ENCODE peak calls at places on chromosomes 4 and X, in four cellular contexts. A is K562, U is HepG2, H is GM12878. E is an unnamed sample.

GRCh38 chr4:7422098-7422897 is 12.4 kb downstream of the PSAPL1 start:
- DNase-seq in A (no peak), U (no peak), H (no peak), E (peak)

GRCh38 chrX:155009994-155010472 is 12.5 kb downstream of the F8 start:
- DNase-seq in A (no peak), U (no peak), H (no peak), E (no peak)

GRCh38 chrX:30748337-30748960 is 95.2 kb downstream of the GK start:
- DNase-seq in A (peak), U (peak), H (no peak), E (no peak)

GRCh38 chr4:150960818-150961217 is 54.3 kb downstream of the LRBA start:
- DNase-seq in A (peak), U (peak), H (no peak), E (peak)

GRCh38 chr4:77777135-77777777 is 41.9 kb downstream of the CNOT6L start:
- DNase-seq in A (no peak), U (no peak), H (no peak), E (no peak)

GRCh38 chr4:38132140-38132673 is 172.0 kb downstream of the PTTG2 start:
- DNase-seq in A (no peak), U (no peak), H (peak), E (no peak)

GRCh38 chr4:71206763-71207162 is 132.1 kb upstream of the SLC4A4 start:
- DNase-seq in A (no peak), U (no peak), H (no peak), E (no peak)

GRCh38 chrX:13270360-13270759 is 49.5 kb downstream of the ATXN3L start:
- DNase-seq in A (no peak), U (no peak), H (no peak), E (no peak)

GRCh38 chr4:114597410-114598115 is 1.0 kb upstream of the UGT8 start:
- DNase-seq in A (no peak), U (no peak), H (no peak), E (no peak)

GRCh38 chr4:124907881-124908280 is 195.3 kb upstream of the ANKRD50 start:
- DNase-seq in A (no peak), U (no peak), H (no peak), E (no peak)

GRCh38 chr4:109915385-109916002 is 2.8 kb downstream of the EGF start:
- DNase-seq in A (no peak), U (no peak), H (no peak), E (no peak)

GRCh38 chrX:12954981-12955380 is 19.9 kb upstream of the TMSB4X start:
- DNase-seq in A (no peak), U (no peak), H (no peak), E (no peak)

GRCh38 chr4:51894246-51894645 is 51.3 kb downstream of the DCUN1D4 start:
- DNase-seq in A (no peak), U (no peak), H (no peak), E (no peak)

GRCh38 chrX:20427173-20427770 is 160.6 kb upstream of the RPS6KA3 start:
- DNase-seq in A (no peak), U (no peak), H (no peak), E (no peak)

GRCh38 chrX:153395613-153396319 is 5.4 kb downstream of the PNMA6E start:
- DNase-seq in A (no peak), U (no peak), H (no peak), E (no peak)

GRCh38 chr4:25839687-25840086 is 23.1 kb downstream of the SEL1L3 start:
- DNase-seq in A (no peak), U (no peak), H (no peak), E (no peak)

GRCh38 chr4:96103086-96103485 is 263.2 kb downstream of the PDHA2 start:
- DNase-seq in A (peak), U (no peak), H (no peak), E (no peak)

GRCh38 chr4:88200186-88200585 is 41.7 kb upstream of the ABCG2 start:
- DNase-seq in A (no peak), U (no peak), H (no peak), E (no peak)

GRCh38 chrX:68114573-68115199 is 318.6 kb downstream of the OPHN1 start:
- DNase-seq in A (no peak), U (no peak), H (no peak), E (no peak)

GRCh38 chrX:17638731-17639130 is 98.6 kb upstream of the SCML1 start:
- DNase-seq in A (no peak), U (no peak), H (no peak), E (no peak)

GRCh38 chrX:155086202-155086840 is 15.0 kb downstream of the BRCC3 start:
- DNase-seq in A (peak), U (peak), H (no peak), E (peak)

GRCh38 chr4:151184523-151185458 is 85.4 kb downstream of the RPS3A start:
- DNase-seq in A (no peak), U (peak), H (no peak), E (no peak)

GRCh38 chr4:165207016-165207430 is 338 bp upstream of the KLHL2 start:
- DNase-seq in A (peak), U (no peak), H (no peak), E (no peak)

GRCh38 chr4:155653052-155653451 is 13.6 kb upstream of the GUCY1A1 start:
- DNase-seq in A (no peak), U (no peak), H (no peak), E (no peak)

GRCh38 chr4:110197421-110198398 is 705 bp downstream of the ELOVL6 start:
- DNase-seq in A (peak), U (no peak), H (no peak), E (peak)

GRCh38 chr4:93384211-93384610 is 444.3 kb upstream of the ATOH1 start:
- DNase-seq in A (no peak), U (no peak), H (no peak), E (no peak)

GRCh38 chr4:118284169-118284568 is 68.6 kb downstream of the PRSS12 start:
- DNase-seq in A (peak), U (no peak), H (no peak), E (no peak)

GRCh38 chrX:12843668-12844279 is 23.1 kb upstream of the TLR7 start:
- DNase-seq in A (no peak), U (peak), H (peak), E (no peak)

GRCh38 chr4:212438-213174 is 88.3 kb downstream of the ZNF718 start:
- DNase-seq in A (peak), U (no peak), H (no peak), E (peak)

GRCh38 chr4:81376720-81377119 is 95.0 kb downstream of the RASGEF1B start:
- DNase-seq in A (no peak), U (no peak), H (no peak), E (no peak)

GRCh38 chrX:120111611-120112010 is 4.1 kb downstream of the RHOXF1 start:
- DNase-seq in A (no peak), U (no peak), H (no peak), E (no peak)

GRCh38 chrX:99857455-99857854 is 552.6 kb downstream of the PCDH19 start:
- DNase-seq in A (no peak), U (no peak), H (no peak), E (no peak)

GRCh38 chr4:138576684-138577083 is 334.5 kb upstream of the SLC7A11 start:
- DNase-seq in A (peak), U (peak), H (no peak), E (no peak)

GRCh38 chr4:140237616-140238352 is 83.8 kb upstream of the MAML3 start:
- DNase-seq in A (no peak), U (no peak), H (no peak), E (peak)

GRCh38 chrX:130213376-130213775 is 41.6 kb downstream of the RAB33A start:
- DNase-seq in A (no peak), U (no peak), H (no peak), E (no peak)

GRCh38 chr4:77141964-77142641 is 14.9 kb upstream of the CCNG2 start:
- DNase-seq in A (no peak), U (no peak), H (no peak), E (no peak)

GRCh38 chr4:94635172-94635571 is 122.6 kb upstream of the BMPR1B start:
- DNase-seq in A (no peak), U (no peak), H (no peak), E (no peak)

GRCh38 chrX:46574337-46574940 is 874 bp downstream of the CHST7 start:
- DNase-seq in A (no peak), U (peak), H (no peak), E (peak)

GRCh38 chr4:42172921-42173320 is 20.5 kb upstream of the BEND4 start:
- DNase-seq in A (no peak), U (no peak), H (no peak), E (no peak)

GRCh38 chr4:159229164-159229563 is 126.3 kb downstream of the RAPGEF2 start:
- DNase-seq in A (no peak), U (peak), H (no peak), E (no peak)

DNA sequence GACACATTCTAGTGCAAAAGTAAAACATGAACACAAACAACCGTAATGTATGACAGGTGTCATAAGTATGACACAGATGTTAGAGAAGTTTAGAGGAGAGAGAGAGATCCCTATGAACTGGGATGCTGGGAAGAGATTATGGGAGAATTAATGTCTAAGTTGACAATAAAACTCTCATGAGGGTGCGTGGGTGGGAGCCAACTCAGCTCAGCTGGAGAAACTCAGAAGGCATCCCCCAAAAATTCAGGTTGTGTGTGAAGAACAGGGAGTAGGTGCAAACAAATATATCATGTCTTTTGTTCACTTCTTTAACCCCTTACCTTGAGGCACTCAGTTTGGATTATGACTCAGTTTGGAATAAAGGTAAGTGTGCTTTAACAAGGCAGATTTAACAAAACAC is 484.1 kb downstream of the INPP4B start:
- DNase-seq in A (no peak), U (no peak), H (no peak), E (no peak)
- TF ChIP-seq CBFB in A (no peak), U (no peak), H (no peak), E (no peak)

GRCh38 chrX:111823068-111823467 is 52.9 kb upstream of the TRPC5OS start:
- DNase-seq in A (peak), U (no peak), H (no peak), E (peak)
- TF ChIP-seq CBFB in A (no peak), U (no peak), H (no peak), E (no peak)

DNA sequence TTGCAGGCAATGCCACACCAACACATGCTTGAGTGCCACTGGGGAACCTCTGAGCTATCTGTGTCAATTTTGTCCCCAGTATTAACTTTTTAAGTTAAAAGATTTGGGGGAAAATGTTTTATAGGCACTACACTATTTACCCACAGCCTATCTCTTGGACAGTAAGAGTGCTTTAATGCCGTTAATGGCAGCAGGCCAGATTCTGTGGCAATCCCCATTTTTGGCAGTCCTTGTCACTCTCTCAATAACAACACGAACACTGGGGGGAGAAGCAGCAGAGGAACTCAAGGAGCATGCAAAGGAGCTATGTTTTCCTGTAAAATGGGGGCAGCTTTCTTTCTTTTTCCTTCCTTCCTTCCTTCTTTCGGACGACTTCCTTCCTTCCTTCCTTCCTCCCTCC is 168.6 kb downstream of the NSUN7 start:
- DNase-seq in A (no peak), U (no peak), H (no peak), E (no peak)
- TF ChIP-seq CBFB in A (no peak), U (no peak), H (no peak), E (no peak)

DNA sequence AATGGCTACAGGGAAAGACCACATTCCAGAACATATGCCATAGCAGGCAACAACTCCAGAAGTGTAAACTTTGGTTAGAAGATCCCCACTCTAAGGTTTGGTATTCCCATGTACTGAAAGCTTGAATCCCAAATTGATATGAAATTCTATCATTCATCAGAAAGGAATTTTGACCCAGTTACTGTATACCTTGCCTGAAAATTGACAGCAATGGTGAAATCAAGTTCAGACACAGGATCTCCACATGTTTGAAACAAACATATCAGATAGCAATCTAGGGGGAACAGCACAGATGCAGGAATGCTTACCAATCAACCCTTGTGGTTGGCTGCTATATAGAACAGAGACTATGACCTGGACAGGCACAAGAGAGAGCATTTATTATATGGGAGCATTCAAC is 6.5 kb downstream of the USP26 start:
- DNase-seq in A (no peak), U (no peak), H (no peak), E (no peak)
- TF ChIP-seq CBFB in A (no peak), U (no peak), H (no peak), E (no peak)

GRCh38 chr4:2258091-2259035 is 3.5 kb downstream of the MXD4 start:
- DNase-seq in A (no peak), U (no peak), H (no peak), E (peak)

GRCh38 chr4:2257361-2258001 is 4.4 kb downstream of the MXD4 start:
- DNase-seq in A (no peak), U (no peak), H (no peak), E (peak)

GRCh38 chr4:2260336-2261109 is 1.4 kb downstream of the MXD4 start:
- DNase-seq in A (no peak), U (no peak), H (no peak), E (peak)

GRCh38 chr4:2259541-2260267 is 2.2 kb downstream of the MXD4 start:
- DNase-seq in A (no peak), U (no peak), H (no peak), E (peak)

DNA sequence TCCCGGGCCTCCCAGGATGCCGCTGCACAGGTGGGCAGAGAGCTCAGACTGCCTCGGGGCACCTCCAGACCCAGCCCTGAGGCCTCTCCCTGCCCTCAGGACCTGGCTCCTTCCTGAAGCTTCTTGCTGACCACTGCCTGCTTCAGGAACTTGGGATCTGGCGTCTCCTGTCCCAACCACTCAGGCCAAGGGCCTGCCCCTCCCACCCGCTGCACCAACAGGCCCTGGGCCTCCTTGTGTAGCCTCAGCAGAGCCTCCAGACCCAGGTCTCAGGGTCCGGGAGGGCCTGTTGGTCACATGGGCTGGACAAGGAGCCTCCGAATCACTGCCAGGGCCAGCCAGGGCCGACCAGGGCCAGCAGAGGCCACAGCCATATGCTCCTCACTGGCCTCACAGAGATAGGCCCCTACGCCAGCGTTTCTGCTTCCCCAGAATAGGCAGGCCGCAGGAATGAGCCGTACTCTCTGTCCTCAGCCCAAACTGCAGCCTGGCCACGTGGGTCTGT is 2.8 kb downstream of the MXD4 start:
- DNase-seq in A (no peak), U (no peak), H (no peak), E (no peak)
- TF ChIP-seq CBFB in A (no peak), U (no peak), H (no peak), E (no peak)

GRCh38 chr4:176824645-176825366 is 32.1 kb upstream of the VEGFC start:
- DNase-seq in A (no peak), U (no peak), H (no peak), E (no peak)
- TF ChIP-seq CBFB in A (no peak), U (no peak), H (no peak), E (no peak)

GRCh38 chr4:185585211-185585610 is 49.9 kb upstream of the PDLIM3 start:
- DNase-seq in A (no peak), U (no peak), H (no peak), E (no peak)
- TF ChIP-seq CBFB in A (no peak), U (no peak), H (no peak), E (no peak)

DNA sequence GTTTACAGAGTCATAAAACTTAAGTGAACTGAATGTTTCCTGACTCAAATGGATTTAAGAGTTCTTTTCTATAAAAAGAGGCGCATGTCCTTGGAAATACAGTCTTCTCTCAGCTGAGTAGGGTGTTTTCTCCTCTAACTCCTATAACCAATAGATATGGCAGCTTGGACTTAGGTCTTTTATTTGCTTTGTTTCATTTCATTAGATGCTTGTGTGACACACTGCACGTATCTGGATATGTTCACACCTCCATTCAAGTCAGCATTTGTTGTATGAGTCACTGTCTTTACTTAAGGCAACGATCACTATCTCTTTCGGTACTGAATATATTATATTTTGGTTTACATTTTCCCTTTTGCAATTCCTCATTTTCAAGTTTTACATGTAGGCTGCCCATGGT is 136.6 kb downstream of the ARSF start:
- DNase-seq in A (no peak), U (peak), H (no peak), E (no peak)
- TF ChIP-seq CBFB in A (no peak), U (no peak), H (no peak), E (no peak)

DNA sequence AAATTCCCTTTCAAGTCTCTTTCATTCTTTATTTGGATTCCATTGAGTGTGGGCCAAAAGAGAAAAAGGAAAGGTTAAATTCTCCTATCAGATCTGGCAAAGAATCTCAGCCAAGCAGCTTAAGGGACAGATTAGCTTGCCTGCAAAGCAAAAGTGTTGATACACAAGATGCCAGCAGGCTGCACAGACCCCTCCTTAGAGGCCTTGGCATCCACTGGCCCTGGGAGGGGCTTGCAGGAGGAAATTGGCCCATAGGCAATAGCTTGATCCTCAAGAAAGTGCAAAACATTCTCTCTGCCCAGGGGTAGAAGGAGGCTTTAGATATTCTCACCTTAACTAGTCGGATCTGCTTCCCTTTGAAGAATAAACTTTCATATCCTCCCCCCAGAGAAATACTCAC is 300.4 kb upstream of the CPEB2 start:
- DNase-seq in A (no peak), U (no peak), H (no peak), E (no peak)
- TF ChIP-seq CBFB in A (no peak), U (no peak), H (no peak), E (no peak)

DNA sequence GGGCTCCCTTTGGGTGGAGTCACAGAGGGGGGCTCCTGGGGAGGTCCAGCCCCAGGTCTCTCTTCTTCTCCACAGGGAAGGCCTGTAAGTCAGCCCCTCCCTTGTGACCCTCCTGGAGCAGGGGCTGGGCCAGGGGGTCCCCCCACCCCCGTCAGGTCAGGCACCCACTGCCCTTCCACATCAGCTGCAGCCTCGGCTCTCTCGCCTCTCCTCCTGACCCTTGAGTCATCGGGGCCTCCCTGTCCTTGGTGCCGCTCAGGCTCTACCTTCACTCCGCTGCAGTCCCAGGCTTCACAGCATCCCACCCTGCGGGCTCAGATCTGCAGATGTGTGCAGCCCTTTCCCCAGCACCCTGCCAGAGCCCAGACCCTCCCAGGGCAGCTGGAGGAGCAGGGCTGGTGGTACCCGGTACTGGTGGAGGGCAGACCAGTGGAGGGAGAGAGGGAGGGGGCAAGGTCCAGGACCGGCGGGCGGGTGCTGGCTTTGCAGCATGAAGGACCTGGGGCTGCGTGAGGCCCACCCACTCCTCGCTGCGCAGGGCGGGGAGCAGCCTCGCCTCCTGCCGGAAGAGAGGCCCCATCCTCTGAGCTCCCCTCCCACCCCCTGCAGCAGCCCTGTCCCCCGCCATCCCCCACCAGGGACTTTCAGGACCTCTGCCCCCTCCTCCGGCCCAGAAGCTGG is 117.1 kb downstream of the FAM53A start:
- DNase-seq in A (no peak), U (no peak), H (no peak), E (peak)
- TF ChIP-seq CBFB in A (no peak), U (no peak), H (no peak), E (no peak)